ENCODE peak calls at places on chromosomes 2 and 18, in four cellular contexts. I, T, R and F are unnamed samples.

GRCh38 chr2:232325324-232326273 is 53.0 kb upstream of the ALPP start:
- DNase-seq in R (peak), T (peak), I (peak), F (peak)

GRCh38 chr2:168528016-168528415 is 71.9 kb downstream of the CERS6 start:
- DNase-seq in T (no peak), I (no peak), R (no peak), F (no peak)

GRCh38 chr2:219254590-219255219 is 987 bp upstream of the TUBA4A start:
- DNase-seq in R (no peak), I (no peak), T (no peak), F (no peak)

GRCh38 chr2:238561230-238561629 is 134.5 kb downstream of the ASB1 start:
- DNase-seq in R (no peak), I (no peak), T (no peak), F (no peak)

GRCh38 chr2:217807753-217808152 is 195.0 kb downstream of the TNS1 start:
- DNase-seq in T (no peak), I (no peak), R (no peak), F (no peak)

GRCh38 chr2:197183355-197183754 is 127.2 kb downstream of the ANKRD44 start:
- DNase-seq in R (no peak), I (no peak), T (no peak), F (no peak)

GRCh38 chr2:238379096-238379810 is 47.5 kb upstream of the ASB1 start:
- DNase-seq in T (no peak), I (no peak), R (peak), F (no peak)

GRCh38 chr2:8494151-8494550 is 187.7 kb upstream of the ID2 start:
- DNase-seq in I (no peak), T (no peak), R (no peak), F (peak)

GRCh38 chr2:30236591-30237245 is 5.4 kb downstream of the LBH start:
- DNase-seq in I (no peak), R (no peak), T (peak), F (no peak)

GRCh38 chr18:60549338-60549960 is 176.9 kb upstream of the MC4R start:
- DNase-seq in I (no peak), T (no peak), R (peak), F (peak)

GRCh38 chr18:14925281-14925709 is 177.3 kb downstream of the ANKRD30B start:
- DNase-seq in T (no peak), I (no peak), R (no peak), F (no peak)

GRCh38 chr18:31061945-31062344 is 19.4 kb upstream of the DSC3 start:
- DNase-seq in T (no peak), I (no peak), R (no peak), F (no peak)

DNA sequence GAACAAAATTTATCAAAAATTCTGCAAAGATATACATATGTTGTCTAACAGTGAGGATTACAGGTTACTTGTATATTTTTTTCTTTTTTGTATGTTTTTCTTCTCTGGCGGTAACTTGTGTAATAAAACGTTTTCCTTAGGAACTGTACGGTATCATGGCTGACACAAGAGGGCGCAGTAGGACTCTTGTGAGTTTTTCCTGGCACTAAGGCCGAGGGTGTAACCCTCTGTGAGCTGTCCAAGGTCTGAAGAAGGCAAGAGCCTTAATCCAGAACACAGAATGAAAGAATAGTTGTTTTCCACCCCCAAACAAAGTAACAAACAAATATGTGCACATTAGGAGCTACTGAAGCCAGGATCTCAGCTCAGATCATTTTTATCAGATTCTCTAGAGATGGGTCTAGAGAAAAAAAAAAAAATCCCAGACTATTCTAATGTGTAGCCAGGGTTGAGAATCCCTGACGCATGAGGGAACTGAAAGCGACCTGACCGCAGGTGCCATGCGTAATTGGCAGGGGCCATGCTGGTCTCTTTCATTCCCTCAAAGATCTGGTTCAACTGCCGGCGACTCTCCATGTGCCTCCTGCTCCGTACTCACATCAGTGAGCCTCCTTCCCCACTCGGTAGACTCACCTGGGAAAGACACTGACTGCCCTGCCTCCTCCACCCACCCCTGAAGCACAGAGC is 27.0 kb downstream of the TMEM200C start:
- DNase-seq in I (peak), T (peak), R (peak), F (peak)
- H3K27ac ChIP-seq in I (no peak), T (no peak), R (no peak), F (no peak)

GRCh38 chr18:63987743-63988142 is 17.9 kb downstream of the SERPINB8 start:
- DNase-seq in R (no peak), T (no peak), I (no peak), F (no peak)
- H3K27ac ChIP-seq in R (no peak), T (no peak), I (no peak), F (no peak)

GRCh38 chr2:200189964-200190363 is 116.5 kb upstream of the SPATS2L start:
- DNase-seq in I (no peak), T (no peak), R (no peak), F (no peak)
- H3K27ac ChIP-seq in I (no peak), T (no peak), R (no peak), F (no peak)

GRCh38 chr2:140880573-140880972 is 1250.2 kb downstream of the LRP1B start:
- DNase-seq in I (no peak), T (no peak), R (no peak), F (no peak)

GRCh38 chr2:140882671-140883620 is 1247.9 kb downstream of the LRP1B start:
- DNase-seq in T (no peak), I (no peak), R (no peak), F (no peak)
- H3K27ac ChIP-seq in T (no peak), I (no peak), R (no peak), F (no peak)

GRCh38 chr2:66448592-66448991 is 13.7 kb downstream of the MEIS1 start:
- DNase-seq in I (no peak), R (no peak), T (no peak), F (no peak)
- H3K27ac ChIP-seq in I (no peak), R (no peak), T (no peak), F (no peak)

GRCh38 chr2:1594281-1595171 is 149.8 kb downstream of the PXDN start:
- DNase-seq in R (no peak), T (no peak), I (no peak), F (peak)
- H3K27ac ChIP-seq in R (peak), T (peak), I (peak), F (no peak)

GRCh38 chr18:12318334-12318697 is 10.3 kb downstream of the TUBB6 start:
- DNase-seq in T (no peak), R (no peak), I (no peak), F (no peak)
- H3K27ac ChIP-seq in T (peak), R (peak), I (peak), F (no peak)

GRCh38 chr2:19540739-19541503 is 182.5 kb upstream of the OSR1 start:
- DNase-seq in T (no peak), I (no peak), R (peak), F (no peak)
- H3K27ac ChIP-seq in T (no peak), I (no peak), R (no peak), F (no peak)

GRCh38 chr2:165637396-165637795 is 156.7 kb downstream of the GALNT3 start:
- DNase-seq in T (no peak), I (no peak), R (no peak), F (no peak)

GRCh38 chr2:165636959-165637358 is 157.1 kb downstream of the GALNT3 start:
- DNase-seq in T (no peak), I (no peak), R (no peak), F (no peak)

GRCh38 chr2:165634855-165635254 is 159.2 kb downstream of the GALNT3 start:
- DNase-seq in I (peak), R (peak), T (peak), F (peak)

GRCh38 chr2:165634282-165634681 is 159.8 kb downstream of the GALNT3 start:
- DNase-seq in R (no peak), I (no peak), T (no peak), F (no peak)

DNA sequence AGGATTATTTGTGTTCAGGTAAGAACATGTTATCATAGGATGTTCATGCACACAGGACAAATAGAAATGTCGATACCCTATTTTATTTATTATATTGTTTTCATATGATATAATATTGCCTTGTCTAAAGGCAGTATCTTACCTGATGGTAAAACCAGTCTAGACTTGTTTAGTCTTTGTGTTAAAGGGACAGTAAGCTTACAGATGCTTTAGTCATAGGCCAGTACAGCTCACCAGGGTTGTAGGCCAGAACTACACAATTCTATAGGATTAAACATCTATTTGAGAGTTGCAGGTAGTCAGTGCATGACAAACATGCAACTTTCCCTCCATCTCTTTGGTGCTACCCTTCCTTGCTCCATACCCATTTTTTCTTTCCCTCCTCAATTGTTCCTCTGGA is 158.5 kb downstream of the GALNT3 start:
- DNase-seq in R (no peak), T (no peak), I (no peak), F (no peak)
- H3K27ac ChIP-seq in R (no peak), T (no peak), I (no peak), F (peak)

DNA sequence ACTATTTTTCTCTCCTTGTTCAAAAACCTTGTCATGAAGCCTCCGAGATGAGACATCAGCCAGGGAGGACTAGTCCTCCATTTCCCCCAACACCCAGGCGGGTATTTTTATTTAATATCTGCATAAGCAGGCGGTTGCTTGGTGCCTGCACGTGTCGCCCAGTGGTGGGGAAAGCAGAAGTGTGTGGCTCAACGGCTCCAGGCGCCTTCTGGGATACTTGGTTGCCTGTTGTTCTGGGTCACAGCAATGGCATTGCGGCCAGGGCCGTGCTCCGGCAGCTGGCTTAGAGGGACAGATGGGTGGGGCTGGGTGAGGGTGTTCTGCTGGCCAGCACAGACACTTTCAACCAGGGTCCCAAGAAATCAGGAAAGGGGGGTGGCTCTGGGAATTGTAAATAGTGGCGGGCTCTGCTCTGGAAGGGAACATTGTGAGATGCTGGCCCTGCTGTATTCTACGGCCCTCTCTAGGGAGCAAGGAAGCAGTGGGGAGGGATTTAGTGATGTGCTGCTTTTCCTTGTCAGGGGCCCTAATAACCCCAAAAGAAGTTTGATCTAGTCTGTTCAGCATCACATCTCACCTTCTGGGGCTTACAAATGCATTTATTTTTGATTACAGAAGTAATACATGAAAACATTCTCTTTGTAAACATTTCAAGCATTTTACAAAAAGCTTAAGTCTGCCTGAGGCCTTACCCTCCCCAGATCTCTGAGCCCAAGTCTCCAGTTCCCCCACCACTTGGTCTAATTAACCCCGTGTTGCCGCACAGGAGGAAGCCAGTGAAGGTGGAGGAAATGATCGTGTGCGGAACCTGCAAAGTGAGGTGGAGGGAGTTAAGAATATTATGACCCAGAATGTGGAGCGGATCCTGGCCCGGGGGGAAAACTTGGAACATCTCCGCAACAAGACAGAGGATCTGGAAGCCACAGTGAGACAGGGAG is 1.1 kb downstream of the VAMP8 start:
- DNase-seq in R (no peak), T (peak), I (peak), F (no peak)
- H3K27ac ChIP-seq in R (no peak), T (peak), I (peak), F (no peak)